ENCODE peak calls at places on chromosomes 3 and 15, in four cellular contexts. One of them, this sample, is unnamed.

GRCh38 chr3:46670000-46670890 is 23.2 kb downstream of the ALS2CL start:
- DNase-seq in MM.1S: no peak
- DNase-seq in PC-3: no peak
- DNase-seq in neural progenitor cell: no peak
- DNase-seq in this sample: peak

GRCh38 chr3:72816843-72817485 is 31.3 kb downstream of the SHQ1 start:
- DNase-seq in PC-3: no peak
- DNase-seq in MM.1S: peak
- DNase-seq in neural progenitor cell: no peak
- DNase-seq in this sample: no peak

GRCh38 chr3:38542401-38543298 is 46.5 kb downstream of the EXOG start:
- DNase-seq in neural progenitor cell: no peak
- DNase-seq in MM.1S: no peak
- DNase-seq in PC-3: peak
- DNase-seq in this sample: no peak

GRCh38 chr3:32399030-32399620 is 7.5 kb downstream of the CMTM7 start:
- DNase-seq in MM.1S: peak
- DNase-seq in neural progenitor cell: peak
- DNase-seq in PC-3: peak
- DNase-seq in this sample: peak

GRCh38 chr15:57890351-57890750 is 175.2 kb downstream of the ALDH1A2 start:
- DNase-seq in MM.1S: no peak
- DNase-seq in PC-3: peak
- DNase-seq in neural progenitor cell: no peak
- DNase-seq in this sample: no peak

GRCh38 chr15:51621917-51622268 is 678 bp downstream of the DMXL2 start:
- DNase-seq in PC-3: peak
- DNase-seq in neural progenitor cell: peak
- DNase-seq in MM.1S: peak
- DNase-seq in this sample: peak

GRCh38 chr3:138450704-138451424 is 16.4 kb downstream of the ESYT3 start:
- DNase-seq in MM.1S: no peak
- DNase-seq in neural progenitor cell: no peak
- DNase-seq in PC-3: no peak
- DNase-seq in this sample: no peak

GRCh38 chr3:55206000-55206399 is 278.1 kb upstream of the LRTM1 start:
- DNase-seq in neural progenitor cell: no peak
- DNase-seq in MM.1S: no peak
- DNase-seq in PC-3: no peak
- DNase-seq in this sample: no peak

GRCh38 chr3:115038831-115039230 is 108.3 kb downstream of the ZBTB20 start:
- DNase-seq in MM.1S: no peak
- DNase-seq in neural progenitor cell: no peak
- DNase-seq in PC-3: no peak
- DNase-seq in this sample: no peak

GRCh38 chr3:94159062-94159726 is 96.3 kb downstream of the NSUN3 start:
- DNase-seq in MM.1S: no peak
- DNase-seq in neural progenitor cell: no peak
- DNase-seq in PC-3: peak
- DNase-seq in this sample: no peak

GRCh38 chr3:21562225-21562624 is 188.8 kb downstream of the ZNF385D start:
- DNase-seq in neural progenitor cell: no peak
- DNase-seq in PC-3: no peak
- DNase-seq in MM.1S: no peak
- DNase-seq in this sample: no peak

GRCh38 chr3:38519000-38519399 is 22.9 kb downstream of the EXOG start:
- DNase-seq in neural progenitor cell: no peak
- DNase-seq in PC-3: no peak
- DNase-seq in MM.1S: no peak
- DNase-seq in this sample: no peak

GRCh38 chr15:57423599-57424140 is 47.4 kb downstream of the CGNL1 start:
- DNase-seq in neural progenitor cell: no peak
- DNase-seq in MM.1S: no peak
- DNase-seq in PC-3: no peak
- DNase-seq in this sample: no peak

GRCh38 chr3:112303811-112304325 is 9.9 kb upstream of the SLC9C1 start:
- DNase-seq in MM.1S: peak
- DNase-seq in PC-3: no peak
- DNase-seq in neural progenitor cell: peak
- DNase-seq in this sample: peak

GRCh38 chr15:40313531-40314398 is 6.0 kb upstream of the PLCB2 start:
- DNase-seq in MM.1S: no peak
- DNase-seq in neural progenitor cell: no peak
- DNase-seq in PC-3: peak
- DNase-seq in this sample: peak

GRCh38 chr3:106508331-106508893 is 639.6 kb upstream of the CBLB start:
- DNase-seq in MM.1S: no peak
- DNase-seq in PC-3: peak
- DNase-seq in neural progenitor cell: no peak
- DNase-seq in this sample: no peak

GRCh38 chr3:142447308-142447851 is 457 bp downstream of the XRN1 start:
- DNase-seq in MM.1S: peak
- DNase-seq in PC-3: peak
- DNase-seq in neural progenitor cell: peak
- DNase-seq in this sample: peak

GRCh38 chr3:14555835-14556234 is 15.7 kb upstream of the GRIP2 start:
- DNase-seq in neural progenitor cell: no peak
- DNase-seq in MM.1S: no peak
- DNase-seq in PC-3: no peak
- DNase-seq in this sample: no peak

GRCh38 chr15:42118650-42119531 is 24.5 kb upstream of the PLA2G4D start:
- DNase-seq in MM.1S: peak
- DNase-seq in PC-3: peak
- DNase-seq in neural progenitor cell: peak
- DNase-seq in this sample: no peak

GRCh38 chr3:151379083-151379734 is 5.3 kb downstream of the P2RY12 start:
- DNase-seq in neural progenitor cell: peak
- DNase-seq in MM.1S: peak
- DNase-seq in PC-3: peak
- DNase-seq in this sample: no peak

GRCh38 chr3:48185129-48185528 is 3.1 kb downstream of the CDC25A start:
- DNase-seq in neural progenitor cell: no peak
- DNase-seq in MM.1S: no peak
- DNase-seq in PC-3: no peak
- DNase-seq in this sample: no peak

GRCh38 chr15:94032571-94032970 is 198.8 kb upstream of the MCTP2 start:
- DNase-seq in neural progenitor cell: no peak
- DNase-seq in PC-3: no peak
- DNase-seq in MM.1S: no peak
- DNase-seq in this sample: no peak

GRCh38 chr3:160065282-160065681 is 76.6 kb downstream of the IL12A start:
- DNase-seq in PC-3: no peak
- DNase-seq in MM.1S: no peak
- DNase-seq in neural progenitor cell: no peak
- DNase-seq in this sample: no peak

GRCh38 chr3:172751188-172751571 is 654 bp downstream of the ECT2 start:
- DNase-seq in PC-3: peak
- DNase-seq in neural progenitor cell: peak
- DNase-seq in MM.1S: peak
- DNase-seq in this sample: peak

GRCh38 chr15:53976844-53977392 is 1.3 kb upstream of the UNC13C start:
- DNase-seq in PC-3: peak
- DNase-seq in neural progenitor cell: peak
- DNase-seq in MM.1S: no peak
- DNase-seq in this sample: no peak

GRCh38 chr3:18808423-18808822 is 339.9 kb upstream of the KCNH8 start:
- DNase-seq in MM.1S: no peak
- DNase-seq in neural progenitor cell: no peak
- DNase-seq in PC-3: peak
- DNase-seq in this sample: no peak

GRCh38 chr3:76500746-76501275 is 539.1 kb upstream of the ROBO2 start:
- DNase-seq in neural progenitor cell: no peak
- DNase-seq in PC-3: peak
- DNase-seq in MM.1S: no peak
- DNase-seq in this sample: peak

GRCh38 chr15:25241241-25241801 is 197.5 kb downstream of the UBE3A start:
- DNase-seq in neural progenitor cell: no peak
- DNase-seq in PC-3: no peak
- DNase-seq in MM.1S: no peak
- DNase-seq in this sample: peak

GRCh38 chr3:160841455-160841854 is 85.4 kb downstream of the PPM1L start:
- DNase-seq in PC-3: no peak
- DNase-seq in MM.1S: no peak
- DNase-seq in neural progenitor cell: no peak
- DNase-seq in this sample: no peak

GRCh38 chr3:190617185-190617584 is 103.3 kb downstream of the IL1RAP start:
- DNase-seq in MM.1S: no peak
- DNase-seq in neural progenitor cell: peak
- DNase-seq in PC-3: peak
- DNase-seq in this sample: no peak

GRCh38 chr3:113747719-113748046 is 848 bp downstream of the ATP6V1A start:
- DNase-seq in PC-3: peak
- DNase-seq in neural progenitor cell: peak
- DNase-seq in MM.1S: peak
- DNase-seq in this sample: no peak

GRCh38 chr3:101519685-101520365 is 6.8 kb upstream of the SENP7 start:
- DNase-seq in neural progenitor cell: no peak
- DNase-seq in PC-3: peak
- DNase-seq in MM.1S: no peak
- DNase-seq in this sample: no peak

GRCh38 chr15:75508741-75509532 is 57.4 kb upstream of the SIN3A start:
- DNase-seq in PC-3: peak
- DNase-seq in MM.1S: peak
- DNase-seq in neural progenitor cell: no peak
- DNase-seq in this sample: peak

GRCh38 chr3:158233791-158234190 is 123.9 kb downstream of the RSRC1 start:
- DNase-seq in PC-3: no peak
- DNase-seq in MM.1S: no peak
- DNase-seq in neural progenitor cell: no peak
- DNase-seq in this sample: no peak

GRCh38 chr3:12190832-12191231 is 32.1 kb upstream of the TIMP4 start:
- DNase-seq in MM.1S: no peak
- DNase-seq in PC-3: no peak
- DNase-seq in neural progenitor cell: no peak
- DNase-seq in this sample: no peak
- H2AFZ ChIP-seq in MM.1S: no peak
- H2AFZ ChIP-seq in PC-3: no peak
- H2AFZ ChIP-seq in neural progenitor cell: no peak
- H2AFZ ChIP-seq in this sample: no peak

DNA sequence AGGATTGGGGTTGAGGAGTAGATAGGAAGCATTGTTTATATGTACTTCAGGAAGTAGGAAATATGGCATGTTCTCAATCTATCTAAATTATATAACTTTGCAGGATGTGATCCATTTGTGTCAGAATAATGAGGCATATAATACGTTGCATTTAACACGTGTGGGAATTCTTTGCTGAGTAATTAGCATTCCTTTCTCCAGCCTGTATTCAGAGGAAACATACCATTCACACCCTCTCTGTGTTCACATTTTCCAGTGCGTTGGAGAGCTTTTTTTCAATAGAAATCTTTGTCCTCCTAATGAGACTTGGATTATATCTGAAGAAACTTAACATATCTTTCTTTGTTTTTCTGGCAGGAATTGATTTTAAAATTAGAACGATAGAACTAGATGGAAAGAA is 33.0 kb upstream of the APH1B start:
- DNase-seq in PC-3: no peak
- DNase-seq in MM.1S: no peak
- DNase-seq in neural progenitor cell: no peak
- DNase-seq in this sample: no peak
- TF ChIP-seq CTCF in PC-3: no peak
- TF ChIP-seq CTCF in MM.1S: no peak
- TF ChIP-seq CTCF in neural progenitor cell: no peak
- TF ChIP-seq CTCF in this sample: no peak

DNA sequence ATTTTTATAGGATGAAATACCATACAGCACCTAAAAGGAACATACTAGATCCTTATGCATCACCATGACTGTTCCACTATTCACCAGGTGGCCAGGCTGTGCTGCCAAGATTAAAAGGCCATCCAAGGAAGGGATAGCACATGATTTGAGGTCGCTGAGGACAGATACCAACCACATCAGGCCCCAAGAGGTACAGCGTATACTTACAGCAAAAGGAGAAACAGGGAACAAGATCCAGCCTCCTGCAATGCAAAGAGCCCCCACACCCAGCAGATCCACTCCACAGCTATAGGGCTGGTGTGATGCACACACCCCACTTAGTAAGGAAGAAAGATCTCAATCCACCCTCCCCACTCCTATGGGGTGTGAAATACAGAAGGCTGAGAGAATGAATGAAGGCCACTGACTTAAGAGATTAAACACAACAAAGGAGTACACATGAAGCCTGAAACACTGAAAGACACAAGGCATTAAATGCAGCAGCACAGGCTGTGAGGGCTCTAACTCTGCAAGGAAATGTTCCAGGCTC is 32.0 kb upstream of the ZNF445 start:
- DNase-seq in PC-3: no peak
- DNase-seq in MM.1S: no peak
- DNase-seq in neural progenitor cell: peak
- DNase-seq in this sample: peak
- H3K4me3 ChIP-seq in PC-3: peak
- H3K4me3 ChIP-seq in MM.1S: peak
- H3K4me3 ChIP-seq in neural progenitor cell: peak
- H3K4me3 ChIP-seq in this sample: peak

GRCh38 chr15:66835558-66835878 is 133.5 kb downstream of the SMAD6 start:
- DNase-seq in PC-3: no peak
- DNase-seq in MM.1S: no peak
- DNase-seq in neural progenitor cell: no peak
- DNase-seq in this sample: no peak
- H2AFZ ChIP-seq in PC-3: no peak
- H2AFZ ChIP-seq in MM.1S: no peak
- H2AFZ ChIP-seq in neural progenitor cell: no peak
- H2AFZ ChIP-seq in this sample: no peak

GRCh38 chr15:69616558-69616957 is 163.9 kb downstream of the RPLP1 start:
- DNase-seq in MM.1S: no peak
- DNase-seq in neural progenitor cell: no peak
- DNase-seq in PC-3: no peak
- DNase-seq in this sample: no peak
- TF ChIP-seq CTCF in MM.1S: no peak
- TF ChIP-seq CTCF in neural progenitor cell: no peak
- TF ChIP-seq CTCF in PC-3: no peak
- TF ChIP-seq CTCF in this sample: no peak